ENCODE peak calls at places on chromosome 12, in ten cellular contexts. One of them, this sample, is unnamed.

GRCh38 chr12:15839682-15840081 is 42.5 kb upstream of the STRAP start:
- DNase-seq in stimulated activated CD8-positive, alpha-beta memory T cell treated with anti-CD3 and anti-CD28 coated beads, Interleukin-4, amount 100 ng/mL, for 4 hours: no peak
- DNase-seq in kidney epithelial cell: no peak
- DNase-seq in mucosa of gallbladder: no peak
- DNase-seq in stimulated activated CD4-positive, alpha-beta T cell treated with anti-CD3 and anti-CD28 coated beads, Interleukin-1b, Interleukin-23, amount 100 ng/mL, for 48 hours: no peak
- DNase-seq in transverse colon: no peak
- DNase-seq in Jurkat, Clone E6-1: no peak
- DNase-seq in skeletal muscle cell: no peak
- DNase-seq in NCI-H2107: no peak
- DNase-seq in breast epithelium: no peak
- DNase-seq in this sample: no peak

GRCh38 chr12:116492703-116493324 is 66.4 kb upstream of the MAP1LC3B2 start:
- DNase-seq in stimulated activated CD4-positive, alpha-beta T cell treated with anti-CD3 and anti-CD28 coated beads, Interleukin-1b, Interleukin-23, amount 100 ng/mL, for 48 hours: peak; percentile 27
- DNase-seq in kidney epithelial cell: peak; percentile 23
- DNase-seq in NCI-H2107: no peak
- DNase-seq in mucosa of gallbladder: no peak
- DNase-seq in Jurkat, Clone E6-1: peak; percentile 7
- DNase-seq in skeletal muscle cell: no peak
- DNase-seq in stimulated activated CD8-positive, alpha-beta memory T cell treated with anti-CD3 and anti-CD28 coated beads, Interleukin-4, amount 100 ng/mL, for 4 hours: no peak
- DNase-seq in transverse colon: no peak
- DNase-seq in breast epithelium: no peak
- DNase-seq in this sample: peak; percentile 78

GRCh38 chr12:58161773-58162172 is 220.4 kb downstream of the ATP23 start:
- DNase-seq in breast epithelium: no peak
- DNase-seq in NCI-H2107: no peak
- DNase-seq in stimulated activated CD4-positive, alpha-beta T cell treated with anti-CD3 and anti-CD28 coated beads, Interleukin-1b, Interleukin-23, amount 100 ng/mL, for 48 hours: no peak
- DNase-seq in kidney epithelial cell: no peak
- DNase-seq in mucosa of gallbladder: no peak
- DNase-seq in stimulated activated CD8-positive, alpha-beta memory T cell treated with anti-CD3 and anti-CD28 coated beads, Interleukin-4, amount 100 ng/mL, for 4 hours: no peak
- DNase-seq in transverse colon: no peak
- DNase-seq in skeletal muscle cell: no peak
- DNase-seq in Jurkat, Clone E6-1: no peak
- DNase-seq in this sample: no peak

GRCh38 chr12:51823875-51824565 is 24.5 kb downstream of the FIGNL2 start:
- DNase-seq in transverse colon: peak; percentile 34
- DNase-seq in stimulated activated CD4-positive, alpha-beta T cell treated with anti-CD3 and anti-CD28 coated beads, Interleukin-1b, Interleukin-23, amount 100 ng/mL, for 48 hours: no peak
- DNase-seq in skeletal muscle cell: no peak
- DNase-seq in stimulated activated CD8-positive, alpha-beta memory T cell treated with anti-CD3 and anti-CD28 coated beads, Interleukin-4, amount 100 ng/mL, for 4 hours: no peak
- DNase-seq in breast epithelium: peak; percentile 52
- DNase-seq in Jurkat, Clone E6-1: peak; percentile 64
- DNase-seq in NCI-H2107: peak; percentile 52
- DNase-seq in kidney epithelial cell: no peak
- DNase-seq in mucosa of gallbladder: peak; percentile 60
- DNase-seq in this sample: peak; percentile 66

GRCh38 chr12:132619301-132620112 is 931 bp downstream of the P2RX2 start:
- DNase-seq in stimulated activated CD4-positive, alpha-beta T cell treated with anti-CD3 and anti-CD28 coated beads, Interleukin-1b, Interleukin-23, amount 100 ng/mL, for 48 hours: no peak
- DNase-seq in Jurkat, Clone E6-1: no peak
- DNase-seq in skeletal muscle cell: no peak
- DNase-seq in kidney epithelial cell: no peak
- DNase-seq in mucosa of gallbladder: no peak
- DNase-seq in NCI-H2107: no peak
- DNase-seq in stimulated activated CD8-positive, alpha-beta memory T cell treated with anti-CD3 and anti-CD28 coated beads, Interleukin-4, amount 100 ng/mL, for 4 hours: no peak
- DNase-seq in breast epithelium: no peak
- DNase-seq in transverse colon: no peak
- DNase-seq in this sample: no peak

GRCh38 chr12:16300706-16301105 is 23.2 kb upstream of the SLC15A5 start:
- DNase-seq in transverse colon: no peak
- DNase-seq in stimulated activated CD4-positive, alpha-beta T cell treated with anti-CD3 and anti-CD28 coated beads, Interleukin-1b, Interleukin-23, amount 100 ng/mL, for 48 hours: no peak
- DNase-seq in kidney epithelial cell: no peak
- DNase-seq in NCI-H2107: no peak
- DNase-seq in skeletal muscle cell: peak; percentile 39
- DNase-seq in mucosa of gallbladder: no peak
- DNase-seq in Jurkat, Clone E6-1: no peak
- DNase-seq in breast epithelium: no peak
- DNase-seq in stimulated activated CD8-positive, alpha-beta memory T cell treated with anti-CD3 and anti-CD28 coated beads, Interleukin-4, amount 100 ng/mL, for 4 hours: no peak
- DNase-seq in this sample: peak; percentile 15

GRCh38 chr12:40819427-40820108 is 127.3 kb downstream of the CNTN1 start:
- DNase-seq in stimulated activated CD4-positive, alpha-beta T cell treated with anti-CD3 and anti-CD28 coated beads, Interleukin-1b, Interleukin-23, amount 100 ng/mL, for 48 hours: no peak
- DNase-seq in breast epithelium: no peak
- DNase-seq in mucosa of gallbladder: peak; percentile 43
- DNase-seq in skeletal muscle cell: no peak
- DNase-seq in transverse colon: no peak
- DNase-seq in kidney epithelial cell: no peak
- DNase-seq in stimulated activated CD8-positive, alpha-beta memory T cell treated with anti-CD3 and anti-CD28 coated beads, Interleukin-4, amount 100 ng/mL, for 4 hours: no peak
- DNase-seq in NCI-H2107: no peak
- DNase-seq in Jurkat, Clone E6-1: no peak
- DNase-seq in this sample: no peak

GRCh38 chr12:11976005-11976404 is 94.7 kb upstream of the BCL2L14 start:
- DNase-seq in skeletal muscle cell: no peak
- DNase-seq in transverse colon: no peak
- DNase-seq in breast epithelium: no peak
- DNase-seq in stimulated activated CD8-positive, alpha-beta memory T cell treated with anti-CD3 and anti-CD28 coated beads, Interleukin-4, amount 100 ng/mL, for 4 hours: no peak
- DNase-seq in NCI-H2107: no peak
- DNase-seq in mucosa of gallbladder: no peak
- DNase-seq in stimulated activated CD4-positive, alpha-beta T cell treated with anti-CD3 and anti-CD28 coated beads, Interleukin-1b, Interleukin-23, amount 100 ng/mL, for 48 hours: no peak
- DNase-seq in Jurkat, Clone E6-1: no peak
- DNase-seq in kidney epithelial cell: no peak
- DNase-seq in this sample: no peak

GRCh38 chr12:110590806-110591326 is 7.7 kb upstream of the PPTC7 start:
- DNase-seq in NCI-H2107: no peak
- DNase-seq in breast epithelium: no peak
- DNase-seq in transverse colon: no peak
- DNase-seq in skeletal muscle cell: no peak
- DNase-seq in Jurkat, Clone E6-1: no peak
- DNase-seq in kidney epithelial cell: no peak
- DNase-seq in stimulated activated CD4-positive, alpha-beta T cell treated with anti-CD3 and anti-CD28 coated beads, Interleukin-1b, Interleukin-23, amount 100 ng/mL, for 48 hours: no peak
- DNase-seq in mucosa of gallbladder: no peak
- DNase-seq in stimulated activated CD8-positive, alpha-beta memory T cell treated with anti-CD3 and anti-CD28 coated beads, Interleukin-4, amount 100 ng/mL, for 4 hours: no peak
- DNase-seq in this sample: peak; percentile 78

GRCh38 chr12:92039048-92039447 is 106.6 kb downstream of the BTG1 start:
- DNase-seq in kidney epithelial cell: no peak
- DNase-seq in mucosa of gallbladder: no peak
- DNase-seq in stimulated activated CD4-positive, alpha-beta T cell treated with anti-CD3 and anti-CD28 coated beads, Interleukin-1b, Interleukin-23, amount 100 ng/mL, for 48 hours: no peak
- DNase-seq in transverse colon: no peak
- DNase-seq in NCI-H2107: no peak
- DNase-seq in skeletal muscle cell: no peak
- DNase-seq in Jurkat, Clone E6-1: no peak
- DNase-seq in stimulated activated CD8-positive, alpha-beta memory T cell treated with anti-CD3 and anti-CD28 coated beads, Interleukin-4, amount 100 ng/mL, for 4 hours: no peak
- DNase-seq in breast epithelium: no peak
- DNase-seq in this sample: no peak

GRCh38 chr12:6230321-6231110 is 30.3 kb downstream of the CD9 start:
- DNase-seq in stimulated activated CD4-positive, alpha-beta T cell treated with anti-CD3 and anti-CD28 coated beads, Interleukin-1b, Interleukin-23, amount 100 ng/mL, for 48 hours: peak; percentile 66
- DNase-seq in NCI-H2107: no peak
- DNase-seq in mucosa of gallbladder: peak; percentile 59
- DNase-seq in skeletal muscle cell: no peak
- DNase-seq in Jurkat, Clone E6-1: peak; percentile 97
- DNase-seq in breast epithelium: peak; percentile 93
- DNase-seq in kidney epithelial cell: no peak
- DNase-seq in transverse colon: peak; percentile 74
- DNase-seq in stimulated activated CD8-positive, alpha-beta memory T cell treated with anti-CD3 and anti-CD28 coated beads, Interleukin-4, amount 100 ng/mL, for 4 hours: peak; percentile 41
- DNase-seq in this sample: peak; percentile 79

GRCh38 chr12:66036317-66036716 is 94.2 kb downstream of the LLPH start:
- DNase-seq in stimulated activated CD8-positive, alpha-beta memory T cell treated with anti-CD3 and anti-CD28 coated beads, Interleukin-4, amount 100 ng/mL, for 4 hours: no peak
- DNase-seq in kidney epithelial cell: peak; percentile 89
- DNase-seq in transverse colon: no peak
- DNase-seq in Jurkat, Clone E6-1: no peak
- DNase-seq in stimulated activated CD4-positive, alpha-beta T cell treated with anti-CD3 and anti-CD28 coated beads, Interleukin-1b, Interleukin-23, amount 100 ng/mL, for 48 hours: no peak
- DNase-seq in skeletal muscle cell: peak; percentile 90
- DNase-seq in breast epithelium: no peak
- DNase-seq in NCI-H2107: no peak
- DNase-seq in mucosa of gallbladder: no peak
- DNase-seq in this sample: peak; percentile 96

GRCh38 chr12:109592195-109592904 is 18.8 kb downstream of the MVK start:
- DNase-seq in transverse colon: no peak
- DNase-seq in mucosa of gallbladder: no peak
- DNase-seq in skeletal muscle cell: no peak
- DNase-seq in stimulated activated CD8-positive, alpha-beta memory T cell treated with anti-CD3 and anti-CD28 coated beads, Interleukin-4, amount 100 ng/mL, for 4 hours: no peak
- DNase-seq in breast epithelium: no peak
- DNase-seq in Jurkat, Clone E6-1: no peak
- DNase-seq in stimulated activated CD4-positive, alpha-beta T cell treated with anti-CD3 and anti-CD28 coated beads, Interleukin-1b, Interleukin-23, amount 100 ng/mL, for 48 hours: no peak
- DNase-seq in kidney epithelial cell: no peak
- DNase-seq in NCI-H2107: no peak
- DNase-seq in this sample: no peak

GRCh38 chr12:95611676-95612309 is 60.5 kb upstream of the USP44 start:
- DNase-seq in transverse colon: no peak
- DNase-seq in Jurkat, Clone E6-1: no peak
- DNase-seq in stimulated activated CD4-positive, alpha-beta T cell treated with anti-CD3 and anti-CD28 coated beads, Interleukin-1b, Interleukin-23, amount 100 ng/mL, for 48 hours: no peak
- DNase-seq in NCI-H2107: no peak
- DNase-seq in mucosa of gallbladder: peak; percentile 47
- DNase-seq in kidney epithelial cell: no peak
- DNase-seq in stimulated activated CD8-positive, alpha-beta memory T cell treated with anti-CD3 and anti-CD28 coated beads, Interleukin-4, amount 100 ng/mL, for 4 hours: no peak
- DNase-seq in breast epithelium: no peak
- DNase-seq in skeletal muscle cell: no peak
- DNase-seq in this sample: no peak

GRCh38 chr12:86117711-86118110 is 138.5 kb downstream of the MGAT4C start:
- DNase-seq in skeletal muscle cell: peak; percentile 13
- DNase-seq in Jurkat, Clone E6-1: no peak
- DNase-seq in stimulated activated CD4-positive, alpha-beta T cell treated with anti-CD3 and anti-CD28 coated beads, Interleukin-1b, Interleukin-23, amount 100 ng/mL, for 48 hours: no peak
- DNase-seq in transverse colon: no peak
- DNase-seq in kidney epithelial cell: no peak
- DNase-seq in mucosa of gallbladder: no peak
- DNase-seq in stimulated activated CD8-positive, alpha-beta memory T cell treated with anti-CD3 and anti-CD28 coated beads, Interleukin-4, amount 100 ng/mL, for 4 hours: no peak
- DNase-seq in breast epithelium: no peak
- DNase-seq in NCI-H2107: no peak
- DNase-seq in this sample: peak; percentile 16

GRCh38 chr12:88451254-88451653 is 129.0 kb downstream of the KITLG start:
- DNase-seq in transverse colon: no peak
- DNase-seq in mucosa of gallbladder: no peak
- DNase-seq in NCI-H2107: no peak
- DNase-seq in breast epithelium: no peak
- DNase-seq in kidney epithelial cell: no peak
- DNase-seq in stimulated activated CD8-positive, alpha-beta memory T cell treated with anti-CD3 and anti-CD28 coated beads, Interleukin-4, amount 100 ng/mL, for 4 hours: no peak
- DNase-seq in stimulated activated CD4-positive, alpha-beta T cell treated with anti-CD3 and anti-CD28 coated beads, Interleukin-1b, Interleukin-23, amount 100 ng/mL, for 48 hours: no peak
- DNase-seq in skeletal muscle cell: no peak
- DNase-seq in Jurkat, Clone E6-1: no peak
- DNase-seq in this sample: no peak

GRCh38 chr12:15982471-15982870 is 71.3 kb downstream of the DERA start:
- DNase-seq in stimulated activated CD4-positive, alpha-beta T cell treated with anti-CD3 and anti-CD28 coated beads, Interleukin-1b, Interleukin-23, amount 100 ng/mL, for 48 hours: no peak
- DNase-seq in stimulated activated CD8-positive, alpha-beta memory T cell treated with anti-CD3 and anti-CD28 coated beads, Interleukin-4, amount 100 ng/mL, for 4 hours: no peak
- DNase-seq in kidney epithelial cell: no peak
- DNase-seq in mucosa of gallbladder: no peak
- DNase-seq in skeletal muscle cell: no peak
- DNase-seq in breast epithelium: no peak
- DNase-seq in transverse colon: no peak
- DNase-seq in Jurkat, Clone E6-1: peak; percentile 5
- DNase-seq in NCI-H2107: no peak
- DNase-seq in this sample: peak; percentile 67

GRCh38 chr12:52582971-52583456 is 9.4 kb upstream of the KRT74 start:
- DNase-seq in breast epithelium: peak; percentile 75
- DNase-seq in mucosa of gallbladder: peak; percentile 52
- DNase-seq in stimulated activated CD8-positive, alpha-beta memory T cell treated with anti-CD3 and anti-CD28 coated beads, Interleukin-4, amount 100 ng/mL, for 4 hours: peak; percentile 52
- DNase-seq in Jurkat, Clone E6-1: peak; percentile 63
- DNase-seq in skeletal muscle cell: no peak
- DNase-seq in NCI-H2107: peak; percentile 85
- DNase-seq in kidney epithelial cell: no peak
- DNase-seq in transverse colon: peak; percentile 63
- DNase-seq in stimulated activated CD4-positive, alpha-beta T cell treated with anti-CD3 and anti-CD28 coated beads, Interleukin-1b, Interleukin-23, amount 100 ng/mL, for 48 hours: peak; percentile 47
- DNase-seq in this sample: peak; percentile 47

GRCh38 chr12:11628353-11628752 is 21.1 kb upstream of the ETV6 start:
- DNase-seq in NCI-H2107: no peak
- DNase-seq in breast epithelium: no peak
- DNase-seq in Jurkat, Clone E6-1: no peak
- DNase-seq in mucosa of gallbladder: no peak
- DNase-seq in kidney epithelial cell: no peak
- DNase-seq in stimulated activated CD8-positive, alpha-beta memory T cell treated with anti-CD3 and anti-CD28 coated beads, Interleukin-4, amount 100 ng/mL, for 4 hours: no peak
- DNase-seq in transverse colon: no peak
- DNase-seq in stimulated activated CD4-positive, alpha-beta T cell treated with anti-CD3 and anti-CD28 coated beads, Interleukin-1b, Interleukin-23, amount 100 ng/mL, for 48 hours: no peak
- DNase-seq in skeletal muscle cell: no peak
- DNase-seq in this sample: no peak

GRCh38 chr12:108861878-108862587 is 4.7 kb upstream of the SSH1 start:
- DNase-seq in stimulated activated CD8-positive, alpha-beta memory T cell treated with anti-CD3 and anti-CD28 coated beads, Interleukin-4, amount 100 ng/mL, for 4 hours: no peak
- DNase-seq in mucosa of gallbladder: peak; percentile 42
- DNase-seq in kidney epithelial cell: no peak
- DNase-seq in stimulated activated CD4-positive, alpha-beta T cell treated with anti-CD3 and anti-CD28 coated beads, Interleukin-1b, Interleukin-23, amount 100 ng/mL, for 48 hours: no peak
- DNase-seq in NCI-H2107: no peak
- DNase-seq in breast epithelium: no peak
- DNase-seq in skeletal muscle cell: no peak
- DNase-seq in transverse colon: no peak
- DNase-seq in Jurkat, Clone E6-1: no peak
- DNase-seq in this sample: no peak

GRCh38 chr12:55499810-55500252 is 7.7 kb downstream of the OR6C68 start:
- DNase-seq in NCI-H2107: no peak
- DNase-seq in stimulated activated CD4-positive, alpha-beta T cell treated with anti-CD3 and anti-CD28 coated beads, Interleukin-1b, Interleukin-23, amount 100 ng/mL, for 48 hours: no peak
- DNase-seq in mucosa of gallbladder: no peak
- DNase-seq in skeletal muscle cell: no peak
- DNase-seq in breast epithelium: no peak
- DNase-seq in stimulated activated CD8-positive, alpha-beta memory T cell treated with anti-CD3 and anti-CD28 coated beads, Interleukin-4, amount 100 ng/mL, for 4 hours: no peak
- DNase-seq in transverse colon: no peak
- DNase-seq in kidney epithelial cell: no peak
- DNase-seq in Jurkat, Clone E6-1: peak; percentile 34
- DNase-seq in this sample: no peak

GRCh38 chr12:95718001-95718400 is 72.6 kb downstream of the NTN4 start:
- DNase-seq in skeletal muscle cell: no peak
- DNase-seq in stimulated activated CD8-positive, alpha-beta memory T cell treated with anti-CD3 and anti-CD28 coated beads, Interleukin-4, amount 100 ng/mL, for 4 hours: no peak
- DNase-seq in transverse colon: no peak
- DNase-seq in mucosa of gallbladder: no peak
- DNase-seq in breast epithelium: no peak
- DNase-seq in stimulated activated CD4-positive, alpha-beta T cell treated with anti-CD3 and anti-CD28 coated beads, Interleukin-1b, Interleukin-23, amount 100 ng/mL, for 48 hours: no peak
- DNase-seq in Jurkat, Clone E6-1: no peak
- DNase-seq in kidney epithelial cell: no peak
- DNase-seq in NCI-H2107: no peak
- DNase-seq in this sample: no peak

GRCh38 chr12:47033081-47033480 is 46.3 kb upstream of the PCED1B start:
- DNase-seq in skeletal muscle cell: no peak
- DNase-seq in transverse colon: peak; percentile 20
- DNase-seq in breast epithelium: peak; percentile 48
- DNase-seq in Jurkat, Clone E6-1: no peak
- DNase-seq in NCI-H2107: no peak
- DNase-seq in stimulated activated CD8-positive, alpha-beta memory T cell treated with anti-CD3 and anti-CD28 coated beads, Interleukin-4, amount 100 ng/mL, for 4 hours: no peak
- DNase-seq in mucosa of gallbladder: peak; percentile 17
- DNase-seq in kidney epithelial cell: no peak
- DNase-seq in stimulated activated CD4-positive, alpha-beta T cell treated with anti-CD3 and anti-CD28 coated beads, Interleukin-1b, Interleukin-23, amount 100 ng/mL, for 48 hours: no peak
- DNase-seq in this sample: peak; percentile 55

GRCh38 chr12:118307069-118307954 is 65.4 kb downstream of the TAOK3 start:
- DNase-seq in skeletal muscle cell: peak; percentile 76
- DNase-seq in stimulated activated CD4-positive, alpha-beta T cell treated with anti-CD3 and anti-CD28 coated beads, Interleukin-1b, Interleukin-23, amount 100 ng/mL, for 48 hours: peak; percentile 57
- DNase-seq in NCI-H2107: no peak
- DNase-seq in breast epithelium: no peak
- DNase-seq in mucosa of gallbladder: no peak
- DNase-seq in stimulated activated CD8-positive, alpha-beta memory T cell treated with anti-CD3 and anti-CD28 coated beads, Interleukin-4, amount 100 ng/mL, for 4 hours: no peak
- DNase-seq in kidney epithelial cell: peak; percentile 79
- DNase-seq in transverse colon: no peak
- DNase-seq in Jurkat, Clone E6-1: no peak
- DNase-seq in this sample: peak; percentile 95

GRCh38 chr12:56188786-56189335 is 422 bp downstream of the SMARCC2 start:
- DNase-seq in Jurkat, Clone E6-1: no peak
- DNase-seq in mucosa of gallbladder: no peak
- DNase-seq in skeletal muscle cell: no peak
- DNase-seq in stimulated activated CD4-positive, alpha-beta T cell treated with anti-CD3 and anti-CD28 coated beads, Interleukin-1b, Interleukin-23, amount 100 ng/mL, for 48 hours: no peak
- DNase-seq in transverse colon: no peak
- DNase-seq in kidney epithelial cell: no peak
- DNase-seq in stimulated activated CD8-positive, alpha-beta memory T cell treated with anti-CD3 and anti-CD28 coated beads, Interleukin-4, amount 100 ng/mL, for 4 hours: peak; percentile 3
- DNase-seq in NCI-H2107: no peak
- DNase-seq in breast epithelium: no peak
- DNase-seq in this sample: no peak

GRCh38 chr12:108788911-108789310 is 57.6 kb upstream of the CORO1C start:
- DNase-seq in stimulated activated CD8-positive, alpha-beta memory T cell treated with anti-CD3 and anti-CD28 coated beads, Interleukin-4, amount 100 ng/mL, for 4 hours: no peak
- DNase-seq in skeletal muscle cell: no peak
- DNase-seq in breast epithelium: no peak
- DNase-seq in transverse colon: no peak
- DNase-seq in kidney epithelial cell: no peak
- DNase-seq in Jurkat, Clone E6-1: no peak
- DNase-seq in NCI-H2107: no peak
- DNase-seq in stimulated activated CD4-positive, alpha-beta T cell treated with anti-CD3 and anti-CD28 coated beads, Interleukin-1b, Interleukin-23, amount 100 ng/mL, for 48 hours: no peak
- DNase-seq in mucosa of gallbladder: no peak
- DNase-seq in this sample: no peak

GRCh38 chr12:58580095-58580494 is 340.2 kb downstream of the LRIG3 start:
- DNase-seq in skeletal muscle cell: no peak
- DNase-seq in breast epithelium: no peak
- DNase-seq in NCI-H2107: no peak
- DNase-seq in stimulated activated CD4-positive, alpha-beta T cell treated with anti-CD3 and anti-CD28 coated beads, Interleukin-1b, Interleukin-23, amount 100 ng/mL, for 48 hours: no peak
- DNase-seq in mucosa of gallbladder: no peak
- DNase-seq in kidney epithelial cell: no peak
- DNase-seq in transverse colon: no peak
- DNase-seq in stimulated activated CD8-positive, alpha-beta memory T cell treated with anti-CD3 and anti-CD28 coated beads, Interleukin-4, amount 100 ng/mL, for 4 hours: no peak
- DNase-seq in Jurkat, Clone E6-1: no peak
- DNase-seq in this sample: no peak

GRCh38 chr12:132561784-132562156 is 48.6 kb downstream of the LRCOL1 start:
- DNase-seq in stimulated activated CD4-positive, alpha-beta T cell treated with anti-CD3 and anti-CD28 coated beads, Interleukin-1b, Interleukin-23, amount 100 ng/mL, for 48 hours: peak; percentile 20
- DNase-seq in stimulated activated CD8-positive, alpha-beta memory T cell treated with anti-CD3 and anti-CD28 coated beads, Interleukin-4, amount 100 ng/mL, for 4 hours: no peak
- DNase-seq in transverse colon: no peak
- DNase-seq in Jurkat, Clone E6-1: no peak
- DNase-seq in skeletal muscle cell: no peak
- DNase-seq in mucosa of gallbladder: no peak
- DNase-seq in NCI-H2107: no peak
- DNase-seq in breast epithelium: no peak
- DNase-seq in kidney epithelial cell: no peak
- DNase-seq in this sample: no peak